ENCODE peak calls at places on chromosomes 5 and 9, in five cellular contexts. W is endothelial cell, X is GM12865, I is AG04450, Y is BE2C. U is an unnamed sample.

GRCh38 chr9:37996050-37996811 is 72.8 kb downstream of the SHB start:
- DNase-seq in Y (peak; percentile 68), I (no peak), X (no peak), W (no peak), U (no peak)

GRCh38 chr9:38009035-38009501 is 60.0 kb downstream of the SHB start:
- DNase-seq in X (no peak), I (no peak), Y (no peak), W (no peak), U (no peak)

GRCh38 chr9:95840096-95840495 is 35.4 kb upstream of the ERCC6L2 start:
- DNase-seq in W (no peak), X (no peak), I (no peak), Y (no peak), U (no peak)

GRCh38 chr9:113590991-113591898 is 127.7 kb downstream of the RGS3 start:
- DNase-seq in W (peak; percentile 91), X (peak; percentile 77), Y (peak; percentile 84), I (no peak), U (peak; percentile 58)

GRCh38 chr9:91059713-91060112 is 258.1 kb downstream of the SYK start:
- DNase-seq in Y (no peak), I (no peak), X (no peak), W (no peak), U (no peak)

GRCh38 chr5:176738851-176739250 is 71.5 kb upstream of the UNC5A start:
- DNase-seq in X (no peak), I (no peak), Y (no peak), W (no peak), U (no peak)

GRCh38 chr5:111143910-111144309 is 51.8 kb downstream of the WDR36 start:
- DNase-seq in Y (peak; percentile 32), X (peak; percentile 19), W (no peak), I (peak; percentile 8), U (no peak)

GRCh38 chr5:168931638-168932345 is 352.6 kb upstream of the PANK3 start:
- DNase-seq in X (no peak), I (no peak), W (no peak), Y (no peak), U (no peak)

GRCh38 chr9:3957296-3957695 is 342.6 kb downstream of the GLIS3 start:
- DNase-seq in I (no peak), Y (no peak), X (peak; percentile 27), W (no peak), U (no peak)

GRCh38 chr9:109600142-109600541 is 102.0 kb upstream of the PTPN3 start:
- DNase-seq in X (no peak), Y (no peak), I (peak; percentile 55), W (no peak), U (no peak)

GRCh38 chr9:76227165-76227564 is 167.1 kb downstream of the RFK start:
- DNase-seq in Y (no peak), W (no peak), X (no peak), I (no peak), U (no peak)

GRCh38 chr9:9914174-9914573 is 698.6 kb downstream of the PTPRD start:
- DNase-seq in I (no peak), X (peak; percentile 4), Y (no peak), W (no peak), U (no peak)

GRCh38 chr5:57642698-57643097 is 160.1 kb upstream of the ACTBL2 start:
- DNase-seq in X (no peak), Y (no peak), I (no peak), W (no peak), U (no peak)

GRCh38 chr5:37756248-37756647 is 83.6 kb downstream of the GDNF start:
- DNase-seq in I (no peak), Y (no peak), X (no peak), W (no peak), U (no peak)

GRCh38 chr9:103714992-103715391 is 379.1 kb upstream of the SMC2 start:
- DNase-seq in X (no peak), I (no peak), W (no peak), Y (no peak), U (no peak)

GRCh38 chr9:83384214-83384613 is 154.0 kb downstream of the FRMD3 start:
- DNase-seq in I (no peak), Y (peak; percentile 87), W (no peak), X (no peak), U (peak; percentile 61)

GRCh38 chr5:98796197-98796972 is 22.9 kb downstream of the RGMB start:
- DNase-seq in I (no peak), Y (peak; percentile 60), W (peak; percentile 67), X (peak; percentile 60), U (peak; percentile 31)

GRCh38 chr9:27086818-27087680 is 22.0 kb upstream of the TEK start:
- DNase-seq in X (no peak), Y (no peak), W (no peak), I (peak; percentile 70), U (no peak)

U was measured in NCI-H345.